ENCODE peak calls at places on chromosomes 6 and 20, in seven cellular contexts. P, J, R, H, O, C and Y are unnamed samples. For H3K4me1, the result is how much of the 10 kb centered on the place peaks cover.

GRCh38 chr6:56742122-56742791 is 99.6 kb upstream of the DST start:
- DNase-seq in P (no peak), J (no peak), R (no peak), H (no peak), O (no peak), C (no peak), Y (no peak)

GRCh38 chr6:131159578-131159977 is 24.3 kb downstream of the AKAP7 start:
- DNase-seq in P (no peak), J (no peak), R (no peak), H (no peak), O (no peak), C (no peak), Y (no peak)

GRCh38 chr6:134437376-134437775 is 119.5 kb upstream of the SGK1 start:
- DNase-seq in P (no peak), J (no peak), R (no peak), H (no peak), O (no peak), C (no peak), Y (no peak)

GRCh38 chr6:62623851-62624532 is 338.0 kb upstream of the KHDRBS2 start:
- DNase-seq in P (no peak), J (no peak), R (no peak), H (no peak), O (no peak), C (no peak), Y (no peak)

GRCh38 chr6:154356118-154356517 is 485 bp downstream of the IPCEF1 start:
- DNase-seq in P (no peak), J (no peak), R (no peak), H (no peak), O (no peak), C (no peak), Y (no peak)

GRCh38 chr20:49282584-49283171 is 4.8 kb upstream of the ZNFX1 start:
- DNase-seq in P (no peak), J (no peak), R (no peak), H (no peak), O (no peak), C (no peak), Y (no peak)

GRCh38 chr6:105484238-105485161 is 81.6 kb upstream of the PREP start:
- DNase-seq in P (no peak), J (no peak), R (no peak), H (no peak), O (no peak), C (no peak), Y (no peak)

GRCh38 chr6:12150812-12151432 is 138.8 kb downstream of the HIVEP1 start:
- DNase-seq in P (peak), J (no peak), R (no peak), H (no peak), O (no peak), C (peak), Y (no peak)

GRCh38 chr6:56143796-56144195 is 103.6 kb downstream of the COL21A1 start:
- DNase-seq in P (no peak), J (no peak), R (no peak), H (no peak), O (no peak), C (no peak), Y (no peak)

GRCh38 chr6:167827588-167828324 is 1.0 kb downstream of the AFDN start:
- DNase-seq in P (peak), J (peak), R (peak), H (no peak), O (peak), C (peak), Y (no peak)

GRCh38 chr6:167825059-167825758 is 1.5 kb upstream of the AFDN start:
- DNase-seq in P (no peak), J (no peak), R (no peak), H (no peak), O (no peak), C (no peak), Y (peak)

GRCh38 chr6:167827062-167827587 is 414 bp downstream of the AFDN start:
- DNase-seq in P (no peak), J (peak), R (peak), H (no peak), O (no peak), C (no peak), Y (no peak)

GRCh38 chr6:167825759-167826229 is 917 bp upstream of the AFDN start:
- DNase-seq in P (peak), J (peak), R (peak), H (no peak), O (peak), C (peak), Y (no peak)

DNA sequence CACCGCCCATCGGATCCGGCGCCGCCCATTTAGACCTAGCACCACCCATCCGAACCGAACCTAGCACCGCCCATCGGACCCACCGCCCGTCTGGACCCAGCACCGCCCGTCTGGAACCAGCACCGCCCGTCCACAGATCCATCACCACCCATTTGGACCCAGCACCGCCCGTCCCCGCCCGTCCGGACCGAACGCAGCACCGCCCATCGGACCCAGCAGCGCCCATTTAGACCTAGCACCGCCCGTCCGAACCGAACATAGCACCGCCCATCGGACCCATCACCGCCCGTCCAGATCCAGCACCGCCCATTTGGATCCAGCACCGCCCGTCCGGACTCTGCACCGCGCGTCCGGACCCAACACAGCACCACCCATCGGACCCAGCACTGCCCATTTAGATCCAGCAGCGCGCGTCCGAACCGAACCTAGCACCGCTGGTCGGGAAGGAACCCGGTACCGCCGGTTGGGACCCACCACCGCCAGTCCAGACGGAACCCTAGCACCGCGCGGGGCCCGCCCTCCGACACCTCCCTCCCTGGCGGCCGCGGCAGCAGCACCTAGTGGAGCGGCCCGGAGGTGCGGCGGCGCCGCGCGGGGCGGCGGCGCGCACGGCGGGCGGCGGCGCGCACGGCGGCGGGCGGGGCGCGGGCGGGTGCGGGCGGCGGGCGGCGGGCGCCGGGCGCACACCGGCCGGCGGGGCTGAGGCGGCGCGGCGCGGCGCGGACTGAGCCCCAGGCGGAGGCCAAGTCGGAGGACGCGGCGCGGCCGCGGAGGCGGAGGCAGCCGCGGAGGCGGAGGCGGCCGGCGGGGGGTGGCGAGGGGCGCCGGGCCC is at the start of gene AFDN:
- DNase-seq in P (peak), J (peak), R (peak), H (peak), O (peak), C (peak), Y (peak)
- TF ChIP-seq POLR2A in P (peak), J (no peak), R (no peak), H (no peak), O (peak), C (peak), Y (no peak)

GRCh38 chr6:13446371-13446770 is 41.0 kb downstream of the GFOD1 start:
- DNase-seq in P (no peak), J (no peak), R (no peak), H (no peak), O (no peak), C (no peak), Y (no peak)

GRCh38 chr6:13447949-13448724 is 39.3 kb downstream of the GFOD1 start:
- DNase-seq in P (peak), J (no peak), R (no peak), H (no peak), O (no peak), C (no peak), Y (no peak)

GRCh38 chr6:13444604-13445003 is 42.8 kb downstream of the GFOD1 start:
- DNase-seq in P (no peak), J (no peak), R (no peak), H (no peak), O (no peak), C (no peak), Y (no peak)

GRCh38 chr6:13445744-13446115 is 41.7 kb downstream of the GFOD1 start:
- DNase-seq in P (no peak), J (no peak), R (no peak), H (no peak), O (no peak), C (no peak), Y (no peak)

DNA sequence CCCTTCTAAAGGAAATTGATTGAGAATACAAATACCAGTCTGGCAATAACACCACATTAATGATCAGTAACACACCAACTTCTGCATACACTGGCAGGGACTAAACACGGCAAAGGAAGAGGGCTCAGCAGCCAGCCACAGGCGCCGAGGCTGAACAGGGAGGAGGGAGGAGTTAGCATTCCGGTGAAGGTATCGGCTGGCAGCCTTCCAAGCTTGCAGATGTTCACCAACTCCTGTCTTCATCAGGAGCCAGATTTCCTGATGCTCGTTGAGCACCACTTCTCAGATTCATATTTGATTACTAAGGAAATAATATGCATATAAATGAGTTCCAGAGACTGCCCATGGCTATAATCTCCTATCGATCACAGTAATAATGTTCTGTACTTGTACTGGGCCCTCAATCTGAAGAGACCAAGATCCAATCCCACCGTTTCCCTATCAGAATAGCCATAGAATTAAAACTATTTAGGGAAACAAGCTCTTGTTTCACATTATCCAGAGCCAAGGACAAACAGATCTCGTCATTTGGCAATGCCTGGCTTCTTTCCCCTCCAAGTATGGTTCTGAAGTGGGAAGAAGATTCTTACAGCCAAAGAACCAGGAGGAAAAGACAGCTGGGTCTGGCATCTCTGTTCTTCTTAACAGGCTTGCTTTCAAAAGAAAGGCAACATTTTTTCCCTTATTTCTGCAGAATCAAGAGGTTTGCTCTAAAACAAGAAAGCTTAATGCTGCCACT is 42.2 kb downstream of the GFOD1 start:
- DNase-seq in P (peak), J (peak), R (peak), H (no peak), O (peak), C (peak), Y (peak)
- H3K27ac ChIP-seq in P (peak), J (peak), R (peak), H (peak), O (peak), C (no peak), Y (peak)

DNA sequence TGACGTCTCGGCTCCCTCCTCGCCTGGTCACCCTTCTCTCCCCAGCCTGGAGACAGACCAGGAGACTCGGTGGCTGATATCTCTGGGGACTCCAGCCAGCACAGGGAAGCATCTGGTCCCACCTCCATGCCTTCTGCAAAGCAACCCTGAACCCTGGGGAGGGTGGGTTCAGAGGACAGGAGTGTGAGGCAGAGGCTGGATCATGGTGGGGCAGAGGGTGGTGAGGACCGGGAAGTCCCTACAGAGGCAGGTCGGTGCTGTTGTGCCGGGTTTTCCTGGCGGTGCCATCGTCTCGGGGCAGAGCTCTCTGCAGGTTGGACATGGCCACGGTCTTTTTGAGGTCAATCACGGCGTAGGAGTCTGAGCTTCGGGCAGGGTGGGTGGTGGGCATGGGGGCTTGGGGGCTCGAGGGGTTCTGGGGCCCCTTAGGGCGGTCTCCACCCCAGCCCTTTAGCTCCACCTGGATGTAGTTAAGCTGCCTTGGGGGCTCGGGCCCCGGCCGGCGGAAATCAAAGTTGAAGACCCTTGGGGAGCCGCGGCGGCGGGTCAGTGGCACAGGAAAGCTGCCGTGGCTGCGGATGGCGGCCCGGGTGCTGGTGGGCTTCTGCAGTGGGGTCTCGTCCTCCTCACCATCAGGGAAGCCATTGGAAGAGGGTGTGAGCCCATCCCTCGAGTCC is 9.2 kb downstream of the FRS3 start:
- DNase-seq in P (no peak), J (no peak), R (no peak), H (no peak), O (no peak), C (no peak), Y (no peak)
- H3K4me1 ChIP-seq in P (under half), J (half or more), R (under half), H (under half), O (under half), C (under half), Y (under half)

DNA sequence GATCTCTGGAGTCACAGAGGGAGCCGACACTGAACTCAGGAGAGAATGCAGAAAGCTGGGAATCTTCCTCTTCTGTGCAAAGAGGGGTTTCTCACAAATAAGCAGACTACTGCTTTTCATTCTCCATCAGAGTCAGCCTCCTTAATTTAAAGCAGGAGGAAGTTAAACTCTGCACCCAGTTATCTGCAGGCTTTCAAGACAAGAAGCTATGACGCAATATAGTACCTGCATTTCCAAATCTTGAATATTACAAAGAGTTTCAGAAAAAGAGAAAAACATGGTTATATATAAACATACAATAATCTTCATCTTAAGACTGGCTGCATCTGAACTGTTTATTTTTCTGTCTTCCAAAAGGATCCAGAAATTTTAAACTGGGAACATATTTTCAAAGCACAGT is 18.0 kb upstream of the SNRPB2 start:
- DNase-seq in P (no peak), J (no peak), R (no peak), H (no peak), O (no peak), C (no peak), Y (no peak)
- TF ChIP-seq POLR2A in P (no peak), J (no peak), R (no peak), H (no peak), O (no peak), C (no peak), Y (no peak)

GRCh38 chr20:5656136-5656535 is 94.1 kb upstream of the SHLD1 start:
- DNase-seq in P (no peak), J (no peak), R (no peak), H (no peak), O (no peak), C (no peak), Y (no peak)

GRCh38 chr20:5654557-5654956 is 95.6 kb upstream of the SHLD1 start:
- DNase-seq in P (no peak), J (no peak), R (no peak), H (no peak), O (no peak), C (no peak), Y (no peak)

GRCh38 chr20:5652626-5653573 is 97.3 kb upstream of the SHLD1 start:
- DNase-seq in P (no peak), J (no peak), R (no peak), H (no peak), O (no peak), C (no peak), Y (no peak)

DNA sequence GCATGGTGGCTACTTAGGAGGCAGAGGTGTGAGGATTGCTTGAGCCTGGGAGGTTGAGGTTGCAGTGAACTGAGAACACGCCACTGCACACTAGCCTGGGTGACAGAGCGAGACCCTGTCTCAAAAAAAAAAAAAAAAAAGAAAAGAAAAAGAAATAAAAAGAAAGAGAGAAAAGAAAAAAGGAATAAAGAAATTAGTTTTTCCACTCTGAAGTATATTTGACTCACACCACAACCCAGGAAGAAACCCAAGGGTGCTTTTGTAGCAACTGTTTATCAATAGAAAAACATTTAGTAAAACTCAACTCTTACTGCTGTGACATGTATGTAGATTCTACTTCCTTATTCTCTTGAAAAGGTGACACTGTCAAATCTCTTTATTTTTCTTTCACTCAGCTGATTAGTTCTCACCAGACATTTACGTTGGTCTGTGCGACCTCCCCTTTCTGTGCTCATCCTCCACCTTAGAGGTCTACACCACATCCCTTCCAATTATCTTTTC is 100.0 kb upstream of the SHLD1 start:
- DNase-seq in P (no peak), J (no peak), R (no peak), H (no peak), O (no peak), C (no peak), Y (no peak)
- H3K27ac ChIP-seq in P (no peak), J (no peak), R (no peak), H (no peak), O (no peak), C (no peak), Y (no peak)

DNA sequence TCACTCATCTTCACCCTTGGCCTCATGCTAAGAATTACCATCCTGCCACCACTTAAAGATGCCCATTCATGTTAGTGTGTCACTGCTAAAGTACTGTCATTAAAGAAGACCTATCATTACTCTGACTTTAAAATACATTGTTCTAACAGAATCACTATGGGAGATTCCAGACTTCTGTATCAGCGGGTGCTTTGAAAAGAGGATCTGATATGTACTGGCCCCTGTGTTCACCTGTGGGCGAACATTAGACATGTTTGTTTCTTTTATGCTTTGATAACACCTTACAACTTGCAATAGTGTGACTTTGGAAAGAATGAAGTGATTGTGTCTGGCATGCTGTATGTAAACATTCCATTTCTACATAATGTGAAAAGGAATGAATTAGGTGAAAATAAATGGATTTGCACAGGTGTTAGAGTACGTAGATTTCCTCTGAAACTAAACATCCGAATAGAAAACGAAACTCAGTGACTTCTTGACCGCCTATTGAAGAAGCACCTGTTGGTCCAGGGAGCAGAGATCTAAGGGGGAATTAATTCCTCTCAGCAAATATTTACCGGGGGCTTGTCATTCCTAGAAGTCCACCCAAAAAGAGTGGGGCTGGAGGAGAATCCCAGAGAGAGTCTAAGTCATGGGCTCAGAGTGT is 132.3 kb downstream of the CARMIL1 start:
- DNase-seq in P (no peak), J (no peak), R (no peak), H (no peak), O (no peak), C (no peak), Y (no peak)
- H3K4me1 ChIP-seq in P (under half), J (under half), R (under half), H (under half), O (under half), C (under half), Y (under half)

GRCh38 chr20:63951398-63952209 is 4.6 kb downstream of the UCKL1 start:
- DNase-seq in P (peak), J (no peak), R (no peak), H (no peak), O (peak), C (no peak), Y (no peak)
- TF ChIP-seq POLR2A in P (peak), J (no peak), R (no peak), H (no peak), O (peak), C (no peak), Y (no peak)

DNA sequence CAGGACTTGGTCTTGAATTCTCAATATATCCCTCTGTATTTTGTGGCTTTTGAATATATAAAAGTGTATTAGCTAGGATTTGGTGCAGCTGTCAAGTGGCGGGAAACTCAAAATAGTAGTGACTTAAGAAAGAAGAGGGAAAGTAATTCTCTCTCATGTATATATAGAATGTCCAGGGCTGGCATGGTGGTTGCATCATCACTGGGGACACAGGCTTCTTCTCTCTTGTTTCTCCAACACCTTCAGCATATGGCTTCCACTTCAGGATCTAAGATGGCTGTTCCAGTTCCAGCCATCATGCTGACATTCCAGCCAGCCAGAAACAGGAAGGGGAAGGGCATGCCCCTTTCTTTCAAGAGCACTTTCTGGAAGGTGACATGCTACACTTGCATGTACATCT is 11.8 kb upstream of the GPR6 start:
- DNase-seq in P (no peak), J (no peak), R (no peak), H (no peak), O (no peak), C (no peak), Y (no peak)
- H3K27ac ChIP-seq in P (no peak), J (no peak), R (no peak), H (no peak), O (no peak), C (no peak), Y (no peak)

GRCh38 chr6:152314483-152314832 is 322.7 kb downstream of the SYNE1 start:
- DNase-seq in P (no peak), J (no peak), R (no peak), H (no peak), O (no peak), C (no peak), Y (no peak)

GRCh38 chr6:152312434-152312833 is 324.7 kb downstream of the SYNE1 start:
- DNase-seq in P (no peak), J (no peak), R (no peak), H (no peak), O (no peak), C (no peak), Y (no peak)

GRCh38 chr6:152316024-152316423 is 321.1 kb downstream of the SYNE1 start:
- DNase-seq in P (no peak), J (no peak), R (no peak), H (no peak), O (no peak), C (no peak), Y (no peak)

GRCh38 chr6:152310371-152310954 is 326.7 kb downstream of the SYNE1 start:
- DNase-seq in P (no peak), J (no peak), R (no peak), H (no peak), O (no peak), C (no peak), Y (no peak)

GRCh38 chr6:152313542-152314482 is 323.4 kb downstream of the SYNE1 start:
- DNase-seq in P (no peak), J (no peak), R (no peak), H (no peak), O (no peak), C (no peak), Y (no peak)
- H3K4me1 ChIP-seq in P (under half), J (under half), R (under half), H (under half), O (under half), C (under half), Y (under half)